ENCODE peak calls at places on chromosomes 13 and 19, in five cellular contexts. X is substantia nigra; F is heart left ventricle; B is CD8-positive, alpha-beta T cell; U is psoas muscle. I is an unnamed sample.
A peak's percentile ranks its signal among the peaks of the same experiment; 100 is the strongest.

GRCh38 chr19:44002212-44002565 is 568 bp upstream of the ZNF230 start:
- DNase-seq in U (no peak), B (no peak), X (no peak), F (no peak), I (no peak)

GRCh38 chr19:10565028-10565566 is 713 bp downstream of the KRI1 start:
- DNase-seq in B (no peak), X (no peak), U (peak; percentile 52), F (peak; percentile 45), I (peak; percentile 82)

GRCh38 chr19:44602071-44602470 is 11.3 kb upstream of the IGSF23 start:
- DNase-seq in U (no peak), F (no peak), X (no peak), B (no peak), I (no peak)

GRCh38 chr13:41502676-41503075 is 45.3 kb downstream of the RGCC start:
- DNase-seq in U (no peak), X (no peak), F (no peak), B (no peak), I (peak; percentile 99)

GRCh38 chr19:919157-920050 is 2.3 kb downstream of the KISS1R start:
- DNase-seq in F (no peak), B (no peak), X (no peak), U (no peak), I (no peak)

GRCh38 chr13:71858647-71859046 is 8.4 kb downstream of the DACH1 start:
- DNase-seq in B (no peak), U (no peak), X (no peak), F (no peak), I (no peak)

GRCh38 chr13:111519490-111520170 is 199.2 kb downstream of the TEX29 start:
- DNase-seq in B (no peak), F (no peak), U (no peak), X (no peak), I (no peak)

GRCh38 chr19:11984986-11985385 is 20.1 kb downstream of the ZNF763 start:
- DNase-seq in B (no peak), U (no peak), X (no peak), F (no peak), I (peak; percentile 88)

GRCh38 chr13:105719861-105720260 is 815.6 kb downstream of the EFNB2 start:
- DNase-seq in B (no peak), F (no peak), U (no peak), X (no peak), I (no peak)

GRCh38 chr13:109182777-109183465 is 553.5 kb downstream of the MYO16 start:
- DNase-seq in X (no peak), F (no peak), B (no peak), U (no peak), I (no peak)

GRCh38 chr19:53867225-53868090 is at the start of gene MYADM:
- DNase-seq in U (peak; percentile 98), F (peak; percentile 99), B (peak; percentile 100), X (peak; percentile 92), I (peak; percentile 97)

GRCh38 chr13:110446570-110446880 is 115.0 kb downstream of the RAB20 start:
- DNase-seq in U (no peak), X (no peak), B (no peak), F (no peak), I (no peak)
- H3K27ac ChIP-seq in U (no peak overlapping the region), X (no peak overlapping the region), B (no peak overlapping the region), F (no peak overlapping the region), I (no peak overlapping the region)

GRCh38 chr13:50426932-50427331 is 411.7 kb downstream of the KCNRG start:
- DNase-seq in F (no peak), B (no peak), X (no peak), U (no peak), I (no peak)
- H3K27ac ChIP-seq in F (no peak overlapping the region), B (no peak overlapping the region), X (no peak overlapping the region), U (peak overlapping the region; percentile 83), I (no peak overlapping the region)

GRCh38 chr13:91647361-91647970 is 249.0 kb downstream of the GPC5 start:
- DNase-seq in U (no peak), F (no peak), X (no peak), B (no peak), I (peak; percentile 72)
- H3K27ac ChIP-seq in U (no peak overlapping the region), F (no peak overlapping the region), X (no peak overlapping the region), B (no peak overlapping the region), I (no peak overlapping the region)

GRCh38 chr13:97258801-97259200 is 36.7 kb downstream of the MBNL2 start:
- DNase-seq in X (no peak), B (no peak), F (no peak), U (no peak), I (no peak)
- H3K27ac ChIP-seq in X (peak overlapping the region; percentile 66), B (no peak overlapping the region), F (no peak overlapping the region), U (peak overlapping the region; percentile 83), I (no peak overlapping the region)

GRCh38 chr13:44368599-44369368 is 4.8 kb upstream of the SERP2 start:
- DNase-seq in X (no peak), B (no peak), F (no peak), U (no peak), I (no peak)
- H3K27ac ChIP-seq in X (no peak overlapping the region), B (no peak overlapping the region), F (no peak overlapping the region), U (no peak overlapping the region), I (no peak overlapping the region)

DNA sequence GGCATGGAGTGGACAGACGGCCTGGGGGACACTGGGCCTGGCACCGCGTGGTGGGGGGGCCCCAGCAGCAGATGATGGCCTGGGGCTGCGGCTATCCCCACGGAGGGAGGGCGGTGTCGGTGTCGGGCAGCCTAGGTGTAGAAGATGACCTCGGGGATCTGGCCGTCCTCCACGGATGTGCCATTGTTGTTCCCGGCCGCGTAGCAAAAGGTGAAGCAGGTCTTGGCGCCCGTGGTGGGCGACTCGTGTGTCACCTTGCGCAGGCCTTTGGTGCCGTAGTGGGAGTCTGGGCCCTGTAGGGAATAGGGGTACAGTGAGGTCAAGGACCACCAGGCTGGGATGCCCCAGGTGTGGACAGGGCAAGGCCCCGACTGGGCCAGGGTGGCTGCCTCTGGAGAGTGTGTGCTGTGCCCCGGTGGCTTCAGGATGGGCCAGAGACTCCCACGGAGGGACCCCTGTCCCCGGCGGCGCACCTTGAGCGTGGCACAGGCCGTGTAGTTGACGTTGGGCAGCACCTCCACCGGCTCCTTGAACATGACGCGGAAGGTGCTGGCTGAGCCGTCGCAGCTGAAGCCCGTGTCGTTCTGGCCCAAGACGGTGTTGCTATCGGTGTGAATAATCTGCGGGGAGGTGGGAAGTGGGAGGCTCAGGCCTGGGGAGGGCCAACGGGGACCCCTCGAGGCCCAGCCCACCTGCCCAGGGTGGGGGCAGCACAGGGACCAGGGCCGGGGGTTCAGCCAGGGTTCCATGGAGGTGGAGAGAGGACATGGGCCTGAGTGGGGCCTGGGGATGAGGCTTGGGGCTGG is 29.0 kb downstream of the BTBD2 start:
- DNase-seq in F (no peak), X (no peak), B (no peak), U (no peak), I (no peak)
- H3K27ac ChIP-seq in F (no peak overlapping the region), X (no peak overlapping the region), B (no peak overlapping the region), U (no peak overlapping the region), I (no peak overlapping the region)

GRCh38 chr19:4647676-4648644 is 8.6 kb downstream of the TNFAIP8L1 start:
- DNase-seq in F (peak; percentile 85), B (no peak), X (no peak), U (peak; percentile 56), I (no peak)
- H3K27ac ChIP-seq in F (peak overlapping the region; percentile 55), B (no peak overlapping the region), X (no peak overlapping the region), U (peak overlapping the region; percentile 46), I (peak overlapping the region; percentile 21)